ENCODE peak calls at places on chromosomes 7 and 10, in six cellular contexts. U is psoas muscle; O is GM04503; P is D721Med; F is tibial artery; C is activated CD4-positive, alpha-beta T cell treated with anti-CD3 and anti-CD28 coated beads, Interleukin-2, amount 50 U/mL, for 24 hours. W is an unnamed sample.

GRCh38 chr10:107232013-107232412 is 67.5 kb upstream of the SORCS1 start:
- DNase-seq in U (no peak), O (no peak), F (no peak), P (no peak), C (no peak), W (no peak)

GRCh38 chr7:107966701-107967100 is 36.3 kb downstream of the LAMB1 start:
- DNase-seq in C (no peak), P (no peak), U (peak), O (peak), F (no peak), W (no peak)

GRCh38 chr10:133465950-133466474 is 12.3 kb downstream of the SCART1 start:
- DNase-seq in F (peak), P (no peak), U (no peak), C (no peak), O (no peak), W (no peak)

GRCh38 chr7:91079491-91079890 is 184.7 kb upstream of the FZD1 start:
- DNase-seq in P (no peak), F (no peak), O (no peak), U (no peak), C (no peak), W (no peak)

GRCh38 chr7:96887426-96887825 is 117.9 kb upstream of the DLX6 start:
- DNase-seq in P (no peak), U (no peak), F (no peak), O (no peak), C (no peak), W (no peak)

GRCh38 chr10:97718659-97719142 is 5.2 kb downstream of the MARVELD1 start:
- DNase-seq in U (peak), C (no peak), O (no peak), F (no peak), P (peak), W (no peak)

GRCh38 chr10:31071232-31071999 is 39.8 kb upstream of the ZNF438 start:
- DNase-seq in O (peak), U (peak), F (peak), P (no peak), C (no peak), W (no peak)

GRCh38 chr10:88379575-88379974 is 203.5 kb downstream of the RNLS start:
- DNase-seq in O (no peak), U (no peak), F (no peak), C (no peak), P (no peak), W (no peak)

GRCh38 chr7:153840861-153841260 is 211.3 kb upstream of the DPP6 start:
- DNase-seq in P (no peak), F (no peak), U (no peak), C (no peak), O (no peak), W (no peak)

GRCh38 chr7:74262639-74263398 is 8.6 kb upstream of the RFC2 start:
- DNase-seq in P (no peak), C (no peak), O (no peak), U (no peak), F (no peak), W (no peak)

GRCh38 chr10:17643339-17643754 is 604 bp upstream of the STAM start:
- DNase-seq in O (peak), C (no peak), F (peak), P (no peak), U (peak), W (peak)

GRCh38 chr7:26508481-26508880 is 216.8 kb downstream of the SNX10 start:
- DNase-seq in U (no peak), C (no peak), O (no peak), F (no peak), P (no peak), W (no peak)

GRCh38 chr7:106493041-106493731 is 167.8 kb downstream of the CCDC71L start:
- DNase-seq in C (no peak), F (no peak), U (no peak), P (no peak), O (no peak), W (peak)

GRCh38 chr7:43553999-43554398 is 28.9 kb upstream of the STK17A start:
- DNase-seq in C (no peak), O (no peak), U (no peak), P (no peak), F (no peak), W (no peak)

GRCh38 chr7:30472771-30473392 is 5.7 kb downstream of the NOD1 start:
- DNase-seq in O (peak), P (no peak), F (no peak), U (no peak), C (no peak), W (no peak)

GRCh38 chr10:3484306-3485187 is 300.5 kb downstream of the KLF6 start:
- DNase-seq in P (no peak), F (no peak), U (no peak), C (no peak), O (peak), W (no peak)

GRCh38 chr10:110501142-110501937 is 3.6 kb downstream of the DUSP5 start:
- DNase-seq in F (peak), O (no peak), U (peak), P (no peak), C (no peak), W (peak)

GRCh38 chr7:96982586-96982985 is 22.8 kb upstream of the DLX6 start:
- DNase-seq in C (no peak), F (no peak), O (no peak), U (no peak), P (no peak), W (no peak)

GRCh38 chr10:35641430-35642015 is 573 bp downstream of the FZD8 start:
- DNase-seq in U (no peak), C (no peak), F (no peak), O (no peak), P (no peak), W (no peak)

GRCh38 chr10:75407716-75408511 is 6.3 kb upstream of the ZNF503 start:
- DNase-seq in C (no peak), P (no peak), F (peak), O (no peak), U (peak), W (peak)

GRCh38 chr7:139828880-139829653 is at the start of gene TBXAS1:
- DNase-seq in O (no peak), U (no peak), F (no peak), C (no peak), P (no peak), W (no peak)

GRCh38 chr7:158450476-158451124 is 137.0 kb downstream of the PTPRN2 start:
- DNase-seq in U (no peak), O (no peak), F (peak), P (no peak), C (no peak), W (no peak)

GRCh38 chr10:44809652-44810051 is 101.5 kb upstream of the TMEM72 start:
- DNase-seq in O (no peak), U (no peak), P (no peak), F (no peak), C (no peak), W (no peak)

GRCh38 chr10:117970962-117971361 is 75.8 kb downstream of the RAB11FIP2 start:
- DNase-seq in O (no peak), C (no peak), U (no peak), P (no peak), F (no peak), W (no peak)

GRCh38 chr7:73449422-73449821 is 15.8 kb downstream of the FZD9 start:
- DNase-seq in P (no peak), C (no peak), F (no peak), U (no peak), O (no peak), W (no peak)

GRCh38 chr7:79455173-79455790 is 1.8 kb upstream of the MAGI2 start:
- DNase-seq in O (no peak), U (no peak), F (no peak), C (no peak), P (no peak), W (no peak)

W was measured in pancreas.